ENCODE peak calls at places on chromosomes 7 and 10, in five cellular contexts. S is A549, H is sigmoid colon, R is ovary, E is transverse colon. B is an unnamed sample.

GRCh38 chr7:353746-354325 is 63.9 kb downstream of the FOXL3 start:
- DNase-seq in E (no peak), R (no peak), S (no peak), H (no peak), B (no peak)

GRCh38 chr10:75404335-75405200 is 3.0 kb upstream of the ZNF503 start:
- DNase-seq in E (peak; percentile 65), S (no peak), H (no peak), R (peak; percentile 80), B (peak; percentile 86)

GRCh38 chr7:156612930-156613329 is 27.6 kb upstream of the RNF32 start:
- DNase-seq in E (no peak), S (no peak), H (no peak), R (no peak), B (no peak)

GRCh38 chr7:25763461-25763860 is 388.5 kb upstream of the NFE2L3 start:
- DNase-seq in H (no peak), S (no peak), R (no peak), E (no peak), B (no peak)

GRCh38 chr10:97686301-97686961 is 610 bp downstream of the AVPI1 start:
- DNase-seq in E (no peak), S (peak; percentile 54), H (no peak), R (no peak), B (no peak)

GRCh38 chr10:93745411-93746065 is 12.2 kb upstream of the LGI1 start:
- DNase-seq in H (no peak), R (no peak), S (peak; percentile 44), E (no peak), B (no peak)

GRCh38 chr10:116278832-116279231 is 5.8 kb upstream of the GFRA1 start:
- DNase-seq in S (no peak), H (no peak), R (no peak), E (no peak), B (no peak)

GRCh38 chr7:109950821-109951601 is 1139.9 kb upstream of the LRRN3 start:
- DNase-seq in E (no peak), H (no peak), R (no peak), S (no peak), B (no peak)

GRCh38 chr10:126813432-126813831 is 91.8 kb upstream of the DOCK1 start:
- DNase-seq in H (no peak), R (no peak), E (no peak), S (no peak), B (no peak)

GRCh38 chr7:70660154-70660818 is 471.7 kb upstream of the GALNT17 start:
- DNase-seq in R (no peak), S (no peak), E (peak; percentile 29), H (no peak), B (no peak)

GRCh38 chr7:101608772-101609713 is 20.1 kb downstream of the MYL10 start:
- DNase-seq in S (no peak), R (no peak), E (peak; percentile 78), H (no peak), B (no peak)

GRCh38 chr10:49280001-49280408 is 19.0 kb upstream of the C10orf71 start:
- DNase-seq in H (peak; percentile 59), E (no peak), R (no peak), S (no peak), B (peak; percentile 43)

GRCh38 chr10:30219977-30220751 is 128.9 kb downstream of the MTPAP start:
- DNase-seq in R (no peak), E (no peak), H (no peak), S (no peak), B (no peak)

GRCh38 chr7:5248201-5248885 is 34.4 kb upstream of the SLC29A4 start:
- DNase-seq in S (no peak), H (peak; percentile 93), R (peak; percentile 91), E (peak; percentile 49), B (no peak)

GRCh38 chr7:82778021-82778420 is 334.4 kb upstream of the CACNA2D1 start:
- DNase-seq in E (no peak), S (no peak), R (no peak), H (no peak), B (no peak)

GRCh38 chr10:62422068-62422590 is 48.0 kb downstream of the ZNF365 start:
- DNase-seq in S (no peak), R (no peak), E (no peak), H (no peak), B (no peak)

GRCh38 chr10:34047389-34047788 is 712.9 kb upstream of the NRP1 start:
- DNase-seq in R (no peak), E (no peak), H (no peak), S (no peak), B (no peak)

GRCh38 chr10:80171248-80171660 is 34.1 kb downstream of the ANXA11 start:
- DNase-seq in E (peak; percentile 76), R (no peak), S (no peak), H (peak; percentile 57), B (no peak)

GRCh38 chr7:27183682-27184341 is 1.2 kb downstream of the HOXA11 start:
- DNase-seq in R (peak; percentile 34), H (peak; percentile 76), E (peak; percentile 24), S (no peak), B (peak; percentile 55)

GRCh38 chr10:24952701-24953349 is 419 bp upstream of the PRTFDC1 start:
- DNase-seq in S (peak; percentile 44), R (peak; percentile 67), H (peak; percentile 78), E (peak; percentile 48), B (peak; percentile 74)

GRCh38 chr7:138001529-138002095 is at the start of gene CREB3L2:
- DNase-seq in S (peak; percentile 51), E (peak; percentile 68), R (no peak), H (no peak), B (peak; percentile 87)

GRCh38 chr7:107591410-107591809 is 11.4 kb downstream of the BCAP29 start:
- DNase-seq in R (no peak), S (no peak), E (no peak), H (no peak), B (no peak)

GRCh38 chr7:121603886-121604285 is 207.8 kb upstream of the FAM3C start:
- DNase-seq in R (no peak), E (no peak), H (no peak), S (no peak), B (no peak)

GRCh38 chr10:32882076-32882475 is 76.0 kb downstream of the ITGB1 start:
- DNase-seq in S (no peak), H (no peak), R (no peak), E (no peak), B (no peak)

GRCh38 chr7:128409435-128410091 is at the start of gene IMPDH1:
- DNase-seq in S (peak; percentile 74), R (peak; percentile 96), H (peak; percentile 96), E (peak; percentile 95), B (peak; percentile 94)

DNA sequence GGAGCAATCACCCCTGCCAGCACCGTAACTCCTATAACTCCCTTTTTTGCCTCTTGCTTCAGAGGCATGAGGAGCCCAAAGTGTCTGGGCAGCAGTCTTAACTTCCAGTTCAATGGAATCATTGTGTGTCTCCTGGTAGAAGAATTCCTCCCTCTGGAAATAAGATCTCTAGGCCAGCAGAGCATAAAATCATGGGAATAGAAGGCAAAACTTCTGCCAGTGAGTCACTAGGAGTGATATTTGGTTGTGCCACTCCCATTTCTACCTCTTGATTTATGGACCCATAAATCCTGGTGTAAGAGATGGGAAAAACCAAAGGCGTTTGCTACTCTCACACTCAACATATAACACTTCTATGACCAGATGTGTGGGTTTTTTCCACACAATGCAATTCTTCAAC is 104.9 kb upstream of the FAM180A start:
- DNase-seq in E (no peak), S (peak; percentile 37), R (no peak), H (no peak), B (no peak)
- TF ChIP-seq EP300 in E (no peak), S (no peak), R (no peak), H (no peak), B (no peak)

GRCh38 chr7:48085942-48086341 is 3.1 kb upstream of the UPP1 start:
- DNase-seq in R (no peak), S (no peak), E (no peak), H (no peak), B (no peak)
- H3K4me1 ChIP-seq in R (peaks cover 13% of the 10 kb centered on the region), S (peaks cover 63% of the 10 kb centered on the region), E (peaks cover 43% of the 10 kb centered on the region), H (peaks cover 19% of the 10 kb centered on the region), B (peaks cover 42% of the 10 kb centered on the region)

GRCh38 chr7:21428642-21428941 is 709 bp downstream of the SP4 start:
- DNase-seq in H (no peak), R (no peak), S (no peak), E (no peak), B (no peak)

GRCh38 chr7:21427861-21428641 is at the start of gene SP4:
- DNase-seq in R (peak; percentile 97), S (peak; percentile 94), H (peak; percentile 97), E (peak; percentile 97), B (peak; percentile 95)

GRCh38 chr7:21429021-21429420 is 1.1 kb downstream of the SP4 start:
- DNase-seq in S (no peak), H (no peak), E (no peak), R (no peak), B (no peak)

GRCh38 chr7:21426286-21426957 is 1.5 kb upstream of the SP4 start:
- DNase-seq in E (no peak), H (no peak), R (no peak), S (no peak), B (no peak)

DNA sequence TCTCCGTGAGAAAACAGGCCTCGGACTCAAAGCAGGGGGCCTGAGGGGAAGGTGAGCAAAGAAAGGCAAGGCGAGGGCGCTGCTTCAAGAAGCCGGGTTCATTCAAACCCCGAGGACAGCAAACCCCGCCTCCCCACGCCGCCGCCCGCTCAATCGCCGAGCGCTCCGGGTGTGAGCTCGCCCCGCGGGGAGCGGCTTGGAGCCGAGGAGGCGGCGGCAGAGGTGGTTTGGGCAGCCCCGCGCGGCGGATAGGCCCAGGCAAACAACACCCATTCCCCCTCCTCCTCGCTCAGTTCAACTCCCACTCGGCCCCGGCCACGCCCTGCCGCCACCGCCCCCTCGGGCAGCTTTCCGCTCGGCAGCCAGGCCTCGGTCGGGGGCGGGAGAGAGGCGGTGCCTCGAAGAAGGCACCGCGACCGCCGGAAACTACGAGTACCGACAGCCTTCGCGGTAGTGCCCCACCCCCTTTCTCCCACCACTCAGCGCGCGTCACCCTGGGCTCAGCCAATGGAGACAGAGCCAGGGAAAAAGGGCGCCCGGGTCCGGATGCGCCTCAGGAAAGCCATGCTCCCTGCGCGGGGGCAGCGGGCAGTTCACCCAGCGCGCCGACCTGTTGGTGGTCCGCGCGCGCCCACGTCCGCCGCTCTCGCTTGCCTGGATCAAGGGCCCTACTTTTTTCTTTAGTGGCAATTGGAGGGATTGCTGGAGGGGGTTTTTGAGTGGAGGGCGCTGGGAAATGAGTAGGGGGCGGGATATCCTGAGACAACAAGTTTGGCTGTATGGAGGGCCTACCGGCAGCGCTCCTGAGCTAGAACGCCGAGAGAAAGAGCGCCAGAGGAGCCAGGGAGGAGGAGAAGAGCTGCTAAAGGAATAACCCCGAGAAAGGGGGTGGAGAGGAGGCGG is 674 bp upstream of the SP4 start:
- DNase-seq in E (peak; percentile 99), H (peak; percentile 99), R (peak; percentile 99), S (peak; percentile 98), B (peak; percentile 99)
- TF ChIP-seq CTCF in E (peak; percentile 37), H (no peak), R (peak; percentile 59), S (no peak), B (peak; percentile 31)

GRCh38 chr10:59677253-59677831 is 32.3 kb downstream of the SLC16A9 start:
- DNase-seq in S (no peak), E (no peak), R (no peak), H (no peak), B (no peak)
- TF ChIP-seq EP300 in S (no peak), E (no peak), R (no peak), H (no peak), B (no peak)

B was measured in suprapubic skin.